ENCODE peak calls at places on chromosome 5, in seven cellular contexts. R, Q, W, U, H, F and B are unnamed samples.

GRCh38 chr5:37086466-37087178 is 162.6 kb downstream of the CPLANE1 start:
- DNase-seq in R (no peak), Q (peak; percentile 34), W (no peak), U (peak; percentile 76), H (no peak), F (no peak), B (no peak)

GRCh38 chr5:59893436-59894227 is at the start of gene PDE4D:
- DNase-seq in R (peak; percentile 15), Q (peak; percentile 57), W (peak; percentile 90), U (peak; percentile 38), H (peak; percentile 43), F (no peak), B (no peak)

GRCh38 chr5:59207416-59207815 is 624.5 kb downstream of the RAB3C start:
- DNase-seq in R (no peak), Q (no peak), W (no peak), U (peak; percentile 2), H (no peak), F (no peak), B (no peak)

GRCh38 chr5:170896779-170897178 is 35.0 kb downstream of the RANBP17 start:
- DNase-seq in R (no peak), Q (peak; percentile 86), W (peak; percentile 28), U (peak; percentile 18), H (no peak), F (no peak), B (peak; percentile 46)

GRCh38 chr5:57450991-57451876 is 31.4 kb downstream of the ACTBL2 start:
- DNase-seq in R (no peak), Q (peak; percentile 79), W (no peak), U (peak; percentile 73), H (no peak), F (no peak), B (no peak)

GRCh38 chr5:115333164-115333563 is 36.7 kb upstream of the CCDC112 start:
- DNase-seq in R (no peak), Q (peak; percentile 4), W (no peak), U (peak; percentile 14), H (no peak), F (no peak), B (no peak)

GRCh38 chr5:170656346-170656745 is 127.2 kb upstream of the GABRP start:
- DNase-seq in R (no peak), Q (no peak), W (no peak), U (no peak), H (no peak), F (no peak), B (no peak)

GRCh38 chr5:60701317-60701988 is 1.5 kb upstream of the DEPDC1B start:
- DNase-seq in R (no peak), Q (no peak), W (no peak), U (no peak), H (no peak), F (peak; percentile 36), B (no peak)

DNA sequence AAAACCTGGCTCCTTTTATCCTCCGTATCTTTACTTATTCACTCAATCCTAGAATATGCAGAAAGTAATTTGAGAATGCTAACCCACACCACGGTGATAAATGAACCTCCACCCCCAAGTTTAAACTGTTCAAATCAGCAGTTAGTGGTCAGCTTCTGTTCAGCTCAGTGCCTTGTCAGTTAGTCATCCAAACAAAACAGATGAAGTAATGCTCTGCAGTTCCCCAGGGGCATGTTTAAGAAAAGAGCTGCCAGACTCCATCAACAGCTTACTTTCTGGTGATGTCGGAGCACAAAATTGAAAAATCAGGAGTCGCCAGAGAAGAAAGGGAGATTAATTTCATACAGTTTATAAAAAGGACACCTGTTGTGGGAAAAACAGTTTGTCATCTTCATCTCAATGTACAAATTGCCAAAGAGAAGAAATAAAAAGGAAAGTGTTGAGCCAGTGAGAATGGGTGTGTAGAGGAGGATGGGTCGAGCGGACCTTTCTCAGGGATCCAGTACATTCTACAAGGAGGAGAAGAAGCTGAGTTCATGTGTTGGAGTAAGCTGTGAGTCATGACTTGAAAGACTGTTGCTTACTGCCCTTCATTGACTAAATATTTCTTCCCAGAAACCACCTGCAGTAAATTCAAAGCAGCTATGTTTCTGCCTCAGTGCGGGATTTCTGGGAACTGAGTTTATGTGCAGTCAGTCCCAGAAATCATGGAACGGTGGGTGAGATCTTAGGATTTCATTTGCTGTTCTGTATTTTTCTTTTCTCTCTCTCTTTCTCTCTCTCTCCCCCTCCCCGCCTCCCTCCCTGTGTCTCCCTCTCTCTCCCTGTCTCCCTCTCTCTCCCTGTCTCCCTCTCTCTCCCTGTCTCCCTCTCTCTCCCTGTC is 13.7 kb downstream of the TRIO start:
- DNase-seq in R (peak; percentile 86), Q (peak; percentile 96), W (no peak), U (peak; percentile 99), H (no peak), F (peak; percentile 83), B (peak; percentile 68)
- H3K4me3 ChIP-seq in R (peak overlapping the region; percentile 18), Q (peak overlapping the region; percentile 46), W (no peak overlapping the region), U (peak overlapping the region; percentile 38), H (peak overlapping the region; percentile 45), F (peak overlapping the region; percentile 45), B (no peak overlapping the region)

GRCh38 chr5:145588113-145588512 is 247.0 kb downstream of the PRELID2 start:
- DNase-seq in R (no peak), Q (no peak), W (no peak), U (peak; percentile 7), H (no peak), F (no peak), B (no peak)

GRCh38 chr5:145589063-145589462 is 246.1 kb downstream of the PRELID2 start:
- DNase-seq in R (no peak), Q (no peak), W (no peak), U (no peak), H (no peak), F (no peak), B (no peak)

GRCh38 chr5:145587308-145588071 is 247.7 kb downstream of the PRELID2 start:
- DNase-seq in R (peak; percentile 21), Q (peak; percentile 84), W (no peak), U (peak; percentile 93), H (no peak), F (peak; percentile 29), B (no peak)

GRCh38 chr5:145586664-145587307 is 248.4 kb downstream of the PRELID2 start:
- DNase-seq in R (no peak), Q (no peak), W (no peak), U (no peak), H (no peak), F (no peak), B (no peak)

GRCh38 chr5:145585443-145586148 is 249.5 kb downstream of the PRELID2 start:
- DNase-seq in R (no peak), Q (no peak), W (no peak), U (no peak), H (no peak), F (no peak), B (no peak)
- H3K4me3 ChIP-seq in R (no peak overlapping the region), Q (no peak overlapping the region), W (no peak overlapping the region), U (no peak overlapping the region), H (no peak overlapping the region), F (no peak overlapping the region), B (no peak overlapping the region)

GRCh38 chr5:52727568-52727967 is 60.1 kb upstream of the ITGA1 start:
- DNase-seq in R (no peak), Q (peak; percentile 77), W (no peak), U (peak; percentile 73), H (peak; percentile 16), F (peak; percentile 17), B (no peak)
- H3K4me3 ChIP-seq in R (no peak overlapping the region), Q (no peak overlapping the region), W (no peak overlapping the region), U (no peak overlapping the region), H (peak overlapping the region; percentile 17), F (no peak overlapping the region), B (no peak overlapping the region)

GRCh38 chr5:111551120-111551519 is 38.8 kb upstream of the STARD4 start:
- DNase-seq in R (no peak), Q (no peak), W (no peak), U (no peak), H (no peak), F (no peak), B (no peak)
- H3K4me3 ChIP-seq in R (no peak overlapping the region), Q (no peak overlapping the region), W (no peak overlapping the region), U (no peak overlapping the region), H (peak overlapping the region; percentile 24), F (no peak overlapping the region), B (no peak overlapping the region)

GRCh38 chr5:151662805-151663204 is 23.9 kb downstream of the SPARC start:
- DNase-seq in R (no peak), Q (no peak), W (no peak), U (no peak), H (no peak), F (no peak), B (no peak)
- H3K4me3 ChIP-seq in R (no peak overlapping the region), Q (no peak overlapping the region), W (no peak overlapping the region), U (no peak overlapping the region), H (peak overlapping the region; percentile 43), F (no peak overlapping the region), B (no peak overlapping the region)

DNA sequence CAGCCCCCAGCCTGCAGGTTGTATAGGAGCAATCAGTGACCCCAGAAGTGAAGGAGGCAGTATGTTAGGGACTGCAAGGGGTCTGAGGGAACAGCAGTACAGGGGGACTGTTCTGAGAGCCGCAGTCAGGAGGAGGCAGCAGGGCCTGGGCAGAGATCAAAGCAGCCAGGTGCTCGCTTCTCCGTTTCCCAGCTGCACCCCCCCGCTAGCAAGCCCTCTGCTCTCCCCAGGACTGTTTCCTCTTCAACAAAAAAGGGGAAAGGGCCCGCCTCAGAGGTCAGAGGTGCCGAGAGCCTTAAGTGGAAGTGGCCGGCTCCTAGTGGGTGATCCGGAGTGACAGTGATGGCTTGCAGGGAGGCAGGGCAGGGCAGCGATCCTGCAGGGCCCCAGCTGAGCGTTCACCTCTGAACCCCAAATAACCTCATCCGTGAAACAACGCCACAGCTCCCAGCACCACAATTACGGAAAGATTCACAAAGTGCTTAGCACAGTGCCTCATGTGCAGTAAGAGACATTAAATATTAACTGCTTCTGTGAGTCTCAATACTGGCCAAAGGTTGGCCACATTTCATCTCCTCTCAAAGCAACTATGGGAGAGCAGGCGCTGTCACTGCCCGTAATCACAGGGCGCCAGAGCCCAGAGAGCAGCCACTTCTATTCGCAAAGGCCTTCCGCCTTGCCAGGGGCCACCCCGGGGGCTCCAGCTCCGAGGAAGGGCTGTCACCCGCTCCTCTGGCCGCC is 8.0 kb downstream of the CLPTM1L start:
- DNase-seq in R (no peak), Q (no peak), W (no peak), U (no peak), H (no peak), F (no peak), B (no peak)
- H3K4me3 ChIP-seq in R (no peak overlapping the region), Q (no peak overlapping the region), W (no peak overlapping the region), U (no peak overlapping the region), H (no peak overlapping the region), F (no peak overlapping the region), B (no peak overlapping the region)

GRCh38 chr5:130652178-130652577 is 512.9 kb downstream of the HINT1 start:
- DNase-seq in R (peak; percentile 1), Q (peak; percentile 1), W (no peak), U (no peak), H (no peak), F (no peak), B (no peak)
- H3K4me3 ChIP-seq in R (no peak overlapping the region), Q (no peak overlapping the region), W (no peak overlapping the region), U (no peak overlapping the region), H (no peak overlapping the region), F (no peak overlapping the region), B (no peak overlapping the region)